ENCODE peak calls at places on chromosomes 6 and 20, in ten cellular contexts. One of them, this sample, is unnamed.
A peak's percentile ranks its signal among the peaks of the same experiment; 100 is the strongest.

GRCh38 chr6:104642871-104643270 is 216.8 kb downstream of the HACE1 start:
- DNase-seq in NCI-H1930: no peak
- DNase-seq in NCI-H1417: no peak
- DNase-seq in activated B cell treated with CpG ODN at 0.5 μM for 24 hours: no peak
- DNase-seq in amniotic stem cell: no peak
- DNase-seq in adrenal gland: no peak
- DNase-seq in GM03348: peak; percentile 8
- DNase-seq in effector memory CD4-positive, alpha-beta T cell: no peak
- DNase-seq in HepG2: no peak
- DNase-seq in iPS-NIHi11: no peak
- DNase-seq in this sample: no peak

GRCh38 chr6:31474871-31475286 is 23.1 kb upstream of the MICB start:
- DNase-seq in NCI-H1930: no peak
- DNase-seq in NCI-H1417: no peak
- DNase-seq in activated B cell treated with CpG ODN at 0.5 μM for 24 hours: no peak
- DNase-seq in amniotic stem cell: no peak
- DNase-seq in adrenal gland: no peak
- DNase-seq in GM03348: no peak
- DNase-seq in effector memory CD4-positive, alpha-beta T cell: no peak
- DNase-seq in HepG2: no peak
- DNase-seq in iPS-NIHi11: peak; percentile 67
- DNase-seq in this sample: no peak

GRCh38 chr6:155130161-155130853 is 133.5 kb upstream of the CLDN20 start:
- DNase-seq in NCI-H1930: no peak
- DNase-seq in NCI-H1417: no peak
- DNase-seq in activated B cell treated with CpG ODN at 0.5 μM for 24 hours: no peak
- DNase-seq in amniotic stem cell: no peak
- DNase-seq in adrenal gland: no peak
- DNase-seq in GM03348: no peak
- DNase-seq in effector memory CD4-positive, alpha-beta T cell: no peak
- DNase-seq in HepG2: no peak
- DNase-seq in iPS-NIHi11: no peak
- DNase-seq in this sample: no peak

GRCh38 chr6:89122625-89123024 is 4.8 kb upstream of the SRSF12 start:
- DNase-seq in NCI-H1930: no peak
- DNase-seq in NCI-H1417: peak; percentile 3
- DNase-seq in activated B cell treated with CpG ODN at 0.5 μM for 24 hours: no peak
- DNase-seq in amniotic stem cell: peak; percentile 24
- DNase-seq in adrenal gland: no peak
- DNase-seq in GM03348: peak; percentile 44
- DNase-seq in effector memory CD4-positive, alpha-beta T cell: no peak
- DNase-seq in HepG2: peak; percentile 53
- DNase-seq in iPS-NIHi11: peak; percentile 34
- DNase-seq in this sample: peak; percentile 28

GRCh38 chr6:158040051-158040803 is 58.6 kb downstream of the SYNJ2 start:
- DNase-seq in NCI-H1930: no peak
- DNase-seq in NCI-H1417: no peak
- DNase-seq in activated B cell treated with CpG ODN at 0.5 μM for 24 hours: no peak
- DNase-seq in amniotic stem cell: peak; percentile 93
- DNase-seq in adrenal gland: peak; percentile 77
- DNase-seq in GM03348: peak; percentile 85
- DNase-seq in effector memory CD4-positive, alpha-beta T cell: no peak
- DNase-seq in HepG2: peak; percentile 99
- DNase-seq in iPS-NIHi11: no peak
- DNase-seq in this sample: no peak

GRCh38 chr20:63194007-63194820 is 21.7 kb downstream of the YTHDF1 start:
- DNase-seq in NCI-H1930: no peak
- DNase-seq in NCI-H1417: no peak
- DNase-seq in activated B cell treated with CpG ODN at 0.5 μM for 24 hours: no peak
- DNase-seq in amniotic stem cell: no peak
- DNase-seq in adrenal gland: no peak
- DNase-seq in GM03348: no peak
- DNase-seq in effector memory CD4-positive, alpha-beta T cell: no peak
- DNase-seq in HepG2: no peak
- DNase-seq in iPS-NIHi11: no peak
- DNase-seq in this sample: no peak

GRCh38 chr20:56166781-56167465 is 81.6 kb upstream of the MC3R start:
- DNase-seq in NCI-H1930: no peak
- DNase-seq in NCI-H1417: peak; percentile 92
- DNase-seq in activated B cell treated with CpG ODN at 0.5 μM for 24 hours: no peak
- DNase-seq in amniotic stem cell: no peak
- DNase-seq in adrenal gland: no peak
- DNase-seq in GM03348: no peak
- DNase-seq in effector memory CD4-positive, alpha-beta T cell: no peak
- DNase-seq in HepG2: no peak
- DNase-seq in iPS-NIHi11: no peak
- DNase-seq in this sample: no peak

GRCh38 chr6:71419954-71420692 is 131.5 kb downstream of the OGFRL1 start:
- DNase-seq in NCI-H1930: no peak
- DNase-seq in NCI-H1417: peak; percentile 7
- DNase-seq in activated B cell treated with CpG ODN at 0.5 μM for 24 hours: peak; percentile 19
- DNase-seq in amniotic stem cell: no peak
- DNase-seq in adrenal gland: peak; percentile 36
- DNase-seq in GM03348: peak; percentile 76
- DNase-seq in effector memory CD4-positive, alpha-beta T cell: no peak
- DNase-seq in HepG2: no peak
- DNase-seq in iPS-NIHi11: peak; percentile 48
- DNase-seq in this sample: no peak

GRCh38 chr20:380763-381580 is 412 bp downstream of the TRIB3 start:
- DNase-seq in NCI-H1930: peak; percentile 61
- DNase-seq in NCI-H1417: peak; percentile 41
- DNase-seq in activated B cell treated with CpG ODN at 0.5 μM for 24 hours: peak; percentile 60
- DNase-seq in amniotic stem cell: peak; percentile 18
- DNase-seq in adrenal gland: peak; percentile 64
- DNase-seq in GM03348: peak; percentile 89
- DNase-seq in effector memory CD4-positive, alpha-beta T cell: peak; percentile 22
- DNase-seq in HepG2: peak; percentile 86
- DNase-seq in iPS-NIHi11: peak; percentile 81
- DNase-seq in this sample: peak; percentile 43

GRCh38 chr6:140003217-140003616 is 628.8 kb upstream of the CITED2 start:
- DNase-seq in NCI-H1930: no peak
- DNase-seq in NCI-H1417: no peak
- DNase-seq in activated B cell treated with CpG ODN at 0.5 μM for 24 hours: no peak
- DNase-seq in amniotic stem cell: no peak
- DNase-seq in adrenal gland: no peak
- DNase-seq in GM03348: no peak
- DNase-seq in effector memory CD4-positive, alpha-beta T cell: no peak
- DNase-seq in HepG2: no peak
- DNase-seq in iPS-NIHi11: no peak
- DNase-seq in this sample: no peak

GRCh38 chr20:64223526-64224067 is 32.0 kb upstream of the PCMTD2 start:
- DNase-seq in NCI-H1930: no peak
- DNase-seq in NCI-H1417: peak; percentile 67
- DNase-seq in activated B cell treated with CpG ODN at 0.5 μM for 24 hours: no peak
- DNase-seq in amniotic stem cell: no peak
- DNase-seq in adrenal gland: no peak
- DNase-seq in GM03348: peak; percentile 38
- DNase-seq in effector memory CD4-positive, alpha-beta T cell: no peak
- DNase-seq in HepG2: peak; percentile 67
- DNase-seq in iPS-NIHi11: peak; percentile 95
- DNase-seq in this sample: no peak

GRCh38 chr20:17530153-17530552 is 1.0 kb downstream of the BFSP1 start:
- DNase-seq in NCI-H1930: no peak
- DNase-seq in NCI-H1417: no peak
- DNase-seq in activated B cell treated with CpG ODN at 0.5 μM for 24 hours: no peak
- DNase-seq in amniotic stem cell: no peak
- DNase-seq in adrenal gland: no peak
- DNase-seq in GM03348: no peak
- DNase-seq in effector memory CD4-positive, alpha-beta T cell: no peak
- DNase-seq in HepG2: no peak
- DNase-seq in iPS-NIHi11: no peak
- DNase-seq in this sample: no peak

GRCh38 chr6:55528624-55529023 is 50.4 kb downstream of the HMGCLL1 start:
- DNase-seq in NCI-H1930: no peak
- DNase-seq in NCI-H1417: no peak
- DNase-seq in activated B cell treated with CpG ODN at 0.5 μM for 24 hours: no peak
- DNase-seq in amniotic stem cell: peak; percentile 6
- DNase-seq in adrenal gland: no peak
- DNase-seq in GM03348: no peak
- DNase-seq in effector memory CD4-positive, alpha-beta T cell: no peak
- DNase-seq in HepG2: peak; percentile 43
- DNase-seq in iPS-NIHi11: peak; percentile 21
- DNase-seq in this sample: no peak

GRCh38 chr6:39902786-39903465 is 31.3 kb downstream of the MOCS1 start:
- DNase-seq in NCI-H1930: no peak
- DNase-seq in NCI-H1417: no peak
- DNase-seq in activated B cell treated with CpG ODN at 0.5 μM for 24 hours: no peak
- DNase-seq in amniotic stem cell: no peak
- DNase-seq in adrenal gland: no peak
- DNase-seq in GM03348: no peak
- DNase-seq in effector memory CD4-positive, alpha-beta T cell: no peak
- DNase-seq in HepG2: no peak
- DNase-seq in iPS-NIHi11: no peak
- DNase-seq in this sample: no peak

GRCh38 chr6:70667711-70668498 is at the start of gene SMAP1:
- DNase-seq in NCI-H1930: peak; percentile 79
- DNase-seq in NCI-H1417: peak; percentile 90
- DNase-seq in activated B cell treated with CpG ODN at 0.5 μM for 24 hours: peak; percentile 94
- DNase-seq in amniotic stem cell: peak; percentile 68
- DNase-seq in adrenal gland: peak; percentile 96
- DNase-seq in GM03348: peak; percentile 100
- DNase-seq in effector memory CD4-positive, alpha-beta T cell: peak; percentile 86
- DNase-seq in HepG2: peak; percentile 78
- DNase-seq in iPS-NIHi11: peak; percentile 97
- DNase-seq in this sample: peak; percentile 92

GRCh38 chr20:25508083-25508770 is 77.1 kb downstream of the NINL start:
- DNase-seq in NCI-H1930: no peak
- DNase-seq in NCI-H1417: no peak
- DNase-seq in activated B cell treated with CpG ODN at 0.5 μM for 24 hours: no peak
- DNase-seq in amniotic stem cell: peak; percentile 58
- DNase-seq in adrenal gland: peak; percentile 86
- DNase-seq in GM03348: no peak
- DNase-seq in effector memory CD4-positive, alpha-beta T cell: no peak
- DNase-seq in HepG2: peak; percentile 100
- DNase-seq in iPS-NIHi11: no peak
- DNase-seq in this sample: no peak